ENCODE peak calls at places on chromosomes 1 and 21, in eight cellular contexts. One of them, this sample, is unnamed.

GRCh38 chr1:53637726-53638640 is 101.0 kb downstream of the GLIS1 start:
- DNase-seq in upper lobe of right lung: peak
- DNase-seq in transverse colon: no peak
- DNase-seq in foreskin fibroblast: no peak
- DNase-seq in GM12865: no peak
- DNase-seq in thoracic aorta: no peak
- DNase-seq in GM23338: no peak
- DNase-seq in vagina: no peak
- DNase-seq in this sample: no peak

GRCh38 chr1:179786815-179787736 is 44.0 kb downstream of the FAM163A start:
- DNase-seq in upper lobe of right lung: no peak
- DNase-seq in transverse colon: no peak
- DNase-seq in foreskin fibroblast: no peak
- DNase-seq in GM12865: no peak
- DNase-seq in thoracic aorta: no peak
- DNase-seq in GM23338: no peak
- DNase-seq in vagina: no peak
- DNase-seq in this sample: no peak

GRCh38 chr1:205664399-205665108 is 15.8 kb downstream of the SLC45A3 start:
- DNase-seq in upper lobe of right lung: no peak
- DNase-seq in transverse colon: peak
- DNase-seq in foreskin fibroblast: no peak
- DNase-seq in GM12865: no peak
- DNase-seq in thoracic aorta: no peak
- DNase-seq in GM23338: no peak
- DNase-seq in vagina: no peak
- DNase-seq in this sample: no peak

GRCh38 chr1:236795757-236796719 is 946 bp downstream of the MTR start:
- DNase-seq in upper lobe of right lung: no peak
- DNase-seq in transverse colon: no peak
- DNase-seq in foreskin fibroblast: peak
- DNase-seq in GM12865: no peak
- DNase-seq in thoracic aorta: no peak
- DNase-seq in GM23338: peak
- DNase-seq in vagina: no peak
- DNase-seq in this sample: peak

GRCh38 chr1:182206628-182207239 is 145.2 kb upstream of the ZNF648 start:
- DNase-seq in upper lobe of right lung: no peak
- DNase-seq in transverse colon: peak
- DNase-seq in foreskin fibroblast: peak
- DNase-seq in GM12865: no peak
- DNase-seq in thoracic aorta: peak
- DNase-seq in GM23338: no peak
- DNase-seq in vagina: peak
- DNase-seq in this sample: peak

GRCh38 chr1:87781589-87781988 is 452.9 kb downstream of the LMO4 start:
- DNase-seq in upper lobe of right lung: no peak
- DNase-seq in transverse colon: no peak
- DNase-seq in foreskin fibroblast: no peak
- DNase-seq in GM12865: no peak
- DNase-seq in thoracic aorta: no peak
- DNase-seq in GM23338: no peak
- DNase-seq in vagina: no peak
- DNase-seq in this sample: no peak

GRCh38 chr1:5744342-5744741 is 247.9 kb downstream of the NPHP4 start:
- DNase-seq in upper lobe of right lung: peak
- DNase-seq in transverse colon: no peak
- DNase-seq in foreskin fibroblast: no peak
- DNase-seq in GM12865: no peak
- DNase-seq in thoracic aorta: no peak
- DNase-seq in GM23338: no peak
- DNase-seq in vagina: no peak
- DNase-seq in this sample: no peak

GRCh38 chr1:110185181-110185580 is 24.9 kb upstream of the KCNC4 start:
- DNase-seq in upper lobe of right lung: no peak
- DNase-seq in transverse colon: no peak
- DNase-seq in foreskin fibroblast: no peak
- DNase-seq in GM12865: no peak
- DNase-seq in thoracic aorta: no peak
- DNase-seq in GM23338: no peak
- DNase-seq in vagina: no peak
- DNase-seq in this sample: no peak

GRCh38 chr1:168803696-168804510 is 74.9 kb upstream of the DPT start:
- DNase-seq in upper lobe of right lung: no peak
- DNase-seq in transverse colon: peak
- DNase-seq in foreskin fibroblast: no peak
- DNase-seq in GM12865: no peak
- DNase-seq in thoracic aorta: no peak
- DNase-seq in GM23338: peak
- DNase-seq in vagina: no peak
- DNase-seq in this sample: no peak

GRCh38 chr1:226737819-226738420 is 1.2 kb downstream of the ITPKB start:
- DNase-seq in upper lobe of right lung: peak
- DNase-seq in transverse colon: peak
- DNase-seq in foreskin fibroblast: peak
- DNase-seq in GM12865: peak
- DNase-seq in thoracic aorta: no peak
- DNase-seq in GM23338: peak
- DNase-seq in vagina: no peak
- DNase-seq in this sample: peak

GRCh38 chr1:17636612-17637011 is 97.1 kb downstream of the ARHGEF10L start:
- DNase-seq in upper lobe of right lung: no peak
- DNase-seq in transverse colon: no peak
- DNase-seq in foreskin fibroblast: no peak
- DNase-seq in GM12865: no peak
- DNase-seq in thoracic aorta: no peak
- DNase-seq in GM23338: no peak
- DNase-seq in vagina: no peak
- DNase-seq in this sample: peak

GRCh38 chr21:34883501-34884271 is 165.4 kb downstream of the RUNX1 start:
- DNase-seq in upper lobe of right lung: no peak
- DNase-seq in transverse colon: no peak
- DNase-seq in foreskin fibroblast: no peak
- DNase-seq in GM12865: no peak
- DNase-seq in thoracic aorta: no peak
- DNase-seq in GM23338: no peak
- DNase-seq in vagina: peak
- DNase-seq in this sample: peak

GRCh38 chr21:34885636-34886553 is 163.2 kb downstream of the RUNX1 start:
- DNase-seq in upper lobe of right lung: no peak
- DNase-seq in transverse colon: peak
- DNase-seq in foreskin fibroblast: no peak
- DNase-seq in GM12865: no peak
- DNase-seq in thoracic aorta: no peak
- DNase-seq in GM23338: peak
- DNase-seq in vagina: peak
- DNase-seq in this sample: peak

GRCh38 chr21:34882719-34883131 is 166.4 kb downstream of the RUNX1 start:
- DNase-seq in upper lobe of right lung: no peak
- DNase-seq in transverse colon: no peak
- DNase-seq in foreskin fibroblast: no peak
- DNase-seq in GM12865: peak
- DNase-seq in thoracic aorta: no peak
- DNase-seq in GM23338: no peak
- DNase-seq in vagina: no peak
- DNase-seq in this sample: peak

GRCh38 chr21:34885125-34885524 is 164.0 kb downstream of the RUNX1 start:
- DNase-seq in upper lobe of right lung: no peak
- DNase-seq in transverse colon: no peak
- DNase-seq in foreskin fibroblast: no peak
- DNase-seq in GM12865: no peak
- DNase-seq in thoracic aorta: no peak
- DNase-seq in GM23338: no peak
- DNase-seq in vagina: peak
- DNase-seq in this sample: peak

GRCh38 chr21:34884346-34884929 is 164.7 kb downstream of the RUNX1 start:
- DNase-seq in upper lobe of right lung: no peak
- DNase-seq in transverse colon: no peak
- DNase-seq in foreskin fibroblast: no peak
- DNase-seq in GM12865: no peak
- DNase-seq in thoracic aorta: no peak
- DNase-seq in GM23338: no peak
- DNase-seq in vagina: peak
- DNase-seq in this sample: peak
- H3K4me3 ChIP-seq in upper lobe of right lung: peak
- H3K4me3 ChIP-seq in transverse colon: peak
- H3K4me3 ChIP-seq in foreskin fibroblast: peak
- H3K4me3 ChIP-seq in GM12865: no peak
- H3K4me3 ChIP-seq in thoracic aorta: peak
- H3K4me3 ChIP-seq in GM23338: no peak
- H3K4me3 ChIP-seq in vagina: peak
- H3K4me3 ChIP-seq in this sample: peak

DNA sequence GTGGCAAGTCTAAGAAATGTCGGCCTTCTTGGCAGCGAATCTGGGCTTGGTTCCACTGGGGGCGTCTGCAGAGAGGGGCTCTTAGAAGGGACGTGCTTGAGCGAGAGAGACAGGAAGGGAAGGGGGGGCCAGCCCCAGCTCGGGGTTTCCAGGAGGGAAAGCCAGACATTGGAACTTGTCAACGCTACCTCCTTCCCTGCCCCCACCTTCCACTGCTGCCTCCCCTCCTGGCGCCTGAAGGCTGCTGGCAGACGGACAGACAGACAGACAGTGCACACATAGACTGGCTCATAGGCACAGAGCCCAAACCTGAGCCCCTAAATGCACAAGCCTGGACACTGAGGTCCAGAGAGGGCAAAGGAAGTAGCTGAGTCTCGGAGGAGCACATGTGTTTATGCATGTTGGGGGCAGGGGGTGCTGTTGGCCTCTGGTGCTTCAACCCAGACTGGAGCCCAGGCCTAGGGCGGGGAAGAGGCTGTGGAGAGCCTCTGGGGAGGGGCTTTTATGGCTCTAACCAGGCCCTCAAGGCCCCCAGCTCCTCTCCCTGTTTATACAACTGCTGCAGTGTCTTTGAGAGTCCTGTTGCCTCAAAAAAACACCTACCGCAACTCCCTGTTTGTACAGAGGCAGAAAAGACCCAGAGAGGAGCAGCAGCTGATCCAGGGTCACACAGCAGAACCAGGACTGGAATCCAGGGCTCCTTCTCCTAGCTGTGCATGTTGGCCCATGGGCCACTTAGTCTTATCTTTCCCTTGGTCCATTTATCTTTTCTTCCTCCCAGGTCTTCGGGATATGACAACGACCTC is 33.1 kb upstream of the WASF2 start:
- DNase-seq in upper lobe of right lung: no peak
- DNase-seq in transverse colon: no peak
- DNase-seq in foreskin fibroblast: no peak
- DNase-seq in GM12865: no peak
- DNase-seq in thoracic aorta: no peak
- DNase-seq in GM23338: peak
- DNase-seq in vagina: peak
- DNase-seq in this sample: no peak
- TF ChIP-seq CTCF in upper lobe of right lung: peak
- TF ChIP-seq CTCF in transverse colon: peak
- TF ChIP-seq CTCF in foreskin fibroblast: no peak
- TF ChIP-seq CTCF in GM12865: no peak
- TF ChIP-seq CTCF in thoracic aorta: peak
- TF ChIP-seq CTCF in GM23338: peak
- TF ChIP-seq CTCF in vagina: no peak
- TF ChIP-seq CTCF in this sample: peak

GRCh38 chr1:24465099-24465498 is 37.5 kb upstream of the RCAN3 start:
- DNase-seq in upper lobe of right lung: no peak
- DNase-seq in transverse colon: no peak
- DNase-seq in foreskin fibroblast: no peak
- DNase-seq in GM12865: no peak
- DNase-seq in thoracic aorta: no peak
- DNase-seq in GM23338: no peak
- DNase-seq in vagina: no peak
- DNase-seq in this sample: no peak
- H3K4me3 ChIP-seq in upper lobe of right lung: no peak
- H3K4me3 ChIP-seq in transverse colon: no peak
- H3K4me3 ChIP-seq in foreskin fibroblast: no peak
- H3K4me3 ChIP-seq in GM12865: no peak
- H3K4me3 ChIP-seq in thoracic aorta: no peak
- H3K4me3 ChIP-seq in GM23338: peak
- H3K4me3 ChIP-seq in vagina: no peak
- H3K4me3 ChIP-seq in this sample: no peak

GRCh38 chr1:175479521-175480342 is 263.7 kb downstream of the TNR start:
- DNase-seq in upper lobe of right lung: no peak
- DNase-seq in transverse colon: no peak
- DNase-seq in foreskin fibroblast: no peak
- DNase-seq in GM12865: no peak
- DNase-seq in thoracic aorta: no peak
- DNase-seq in GM23338: no peak
- DNase-seq in vagina: no peak
- DNase-seq in this sample: peak
- TF ChIP-seq CTCF in upper lobe of right lung: no peak
- TF ChIP-seq CTCF in transverse colon: no peak
- TF ChIP-seq CTCF in foreskin fibroblast: no peak
- TF ChIP-seq CTCF in GM12865: no peak
- TF ChIP-seq CTCF in thoracic aorta: no peak
- TF ChIP-seq CTCF in GM23338: no peak
- TF ChIP-seq CTCF in vagina: no peak
- TF ChIP-seq CTCF in this sample: no peak

GRCh38 chr1:192159034-192159433 is 772 bp downstream of the RGS18 start:
- DNase-seq in upper lobe of right lung: no peak
- DNase-seq in transverse colon: no peak
- DNase-seq in foreskin fibroblast: no peak
- DNase-seq in GM12865: no peak
- DNase-seq in thoracic aorta: no peak
- DNase-seq in GM23338: no peak
- DNase-seq in vagina: no peak
- DNase-seq in this sample: no peak
- H3K4me3 ChIP-seq in upper lobe of right lung: no peak
- H3K4me3 ChIP-seq in transverse colon: no peak
- H3K4me3 ChIP-seq in foreskin fibroblast: no peak
- H3K4me3 ChIP-seq in GM12865: no peak
- H3K4me3 ChIP-seq in thoracic aorta: peak
- H3K4me3 ChIP-seq in GM23338: no peak
- H3K4me3 ChIP-seq in vagina: no peak
- H3K4me3 ChIP-seq in this sample: no peak

DNA sequence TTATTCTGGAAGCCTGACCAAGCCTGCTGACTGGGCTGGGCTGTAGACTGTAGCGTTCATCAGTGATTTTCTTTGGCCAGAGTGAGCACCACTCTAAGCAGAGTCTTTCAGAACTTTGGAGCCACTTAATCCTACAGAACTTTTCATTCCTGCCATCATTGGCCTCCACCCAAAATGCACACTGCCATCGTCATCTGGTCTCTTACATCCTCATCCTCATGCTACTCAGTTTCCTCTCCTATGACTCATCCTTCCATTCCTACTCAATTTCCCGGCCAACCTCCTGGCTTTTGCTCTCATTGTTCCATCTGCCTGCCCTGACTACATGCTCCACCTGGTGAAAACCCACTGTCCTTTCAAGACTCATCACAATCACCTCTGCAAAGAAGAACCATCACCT is 233.8 kb upstream of the USP25 start:
- DNase-seq in upper lobe of right lung: no peak
- DNase-seq in transverse colon: no peak
- DNase-seq in foreskin fibroblast: no peak
- DNase-seq in GM12865: no peak
- DNase-seq in thoracic aorta: no peak
- DNase-seq in GM23338: no peak
- DNase-seq in vagina: no peak
- DNase-seq in this sample: peak
- TF ChIP-seq CTCF in upper lobe of right lung: no peak
- TF ChIP-seq CTCF in transverse colon: no peak
- TF ChIP-seq CTCF in foreskin fibroblast: no peak
- TF ChIP-seq CTCF in GM12865: no peak
- TF ChIP-seq CTCF in thoracic aorta: no peak
- TF ChIP-seq CTCF in GM23338: peak
- TF ChIP-seq CTCF in vagina: no peak
- TF ChIP-seq CTCF in this sample: no peak

GRCh38 chr1:28296401-28297220 is 32.2 kb upstream of the MED18 start:
- DNase-seq in upper lobe of right lung: no peak
- DNase-seq in transverse colon: peak
- DNase-seq in foreskin fibroblast: no peak
- DNase-seq in GM12865: no peak
- DNase-seq in thoracic aorta: no peak
- DNase-seq in GM23338: peak
- DNase-seq in vagina: no peak
- DNase-seq in this sample: peak
- H3K4me3 ChIP-seq in upper lobe of right lung: no peak
- H3K4me3 ChIP-seq in transverse colon: no peak
- H3K4me3 ChIP-seq in foreskin fibroblast: no peak
- H3K4me3 ChIP-seq in GM12865: no peak
- H3K4me3 ChIP-seq in thoracic aorta: no peak
- H3K4me3 ChIP-seq in GM23338: peak
- H3K4me3 ChIP-seq in vagina: no peak
- H3K4me3 ChIP-seq in this sample: no peak

This sample was measured in astrocyte of the spinal cord.